ENCODE peak calls at places on chromosomes 4 and X, in seven cellular contexts. One of them, this sample, is unnamed.

GRCh38 chr4:68466185-68466584 is 18.9 kb downstream of the TMPRSS11E start:
- DNase-seq in astrocyte: peak; percentile 91
- DNase-seq in body of pancreas: no peak
- DNase-seq in hepatocyte: no peak
- DNase-seq in heart right ventricle: no peak
- DNase-seq in mammary epithelial cell: peak; percentile 90
- DNase-seq in lower leg skin: no peak
- DNase-seq in this sample: peak; percentile 35

GRCh38 chr4:5619913-5620625 is 88.3 kb downstream of the EVC2 start:
- DNase-seq in astrocyte: no peak
- DNase-seq in body of pancreas: no peak
- DNase-seq in hepatocyte: no peak
- DNase-seq in heart right ventricle: no peak
- DNase-seq in mammary epithelial cell: no peak
- DNase-seq in lower leg skin: no peak
- DNase-seq in this sample: no peak

GRCh38 chr4:24470681-24471622 is 113.4 kb downstream of the DHX15 start:
- DNase-seq in astrocyte: peak; percentile 61
- DNase-seq in body of pancreas: peak; percentile 25
- DNase-seq in hepatocyte: peak; percentile 66
- DNase-seq in heart right ventricle: peak; percentile 30
- DNase-seq in mammary epithelial cell: peak; percentile 35
- DNase-seq in lower leg skin: peak; percentile 21
- DNase-seq in this sample: no peak

GRCh38 chr4:13678186-13678924 is 50.8 kb upstream of the BOD1L1 start:
- DNase-seq in astrocyte: peak; percentile 23
- DNase-seq in body of pancreas: no peak
- DNase-seq in hepatocyte: no peak
- DNase-seq in heart right ventricle: no peak
- DNase-seq in mammary epithelial cell: peak; percentile 11
- DNase-seq in lower leg skin: no peak
- DNase-seq in this sample: no peak

GRCh38 chr4:124884316-124884715 is 171.8 kb upstream of the ANKRD50 start:
- DNase-seq in astrocyte: no peak
- DNase-seq in body of pancreas: no peak
- DNase-seq in hepatocyte: no peak
- DNase-seq in heart right ventricle: no peak
- DNase-seq in mammary epithelial cell: no peak
- DNase-seq in lower leg skin: no peak
- DNase-seq in this sample: no peak

GRCh38 chr4:149781150-149781549 is 34.5 kb downstream of the IQCM start:
- DNase-seq in astrocyte: peak; percentile 87
- DNase-seq in body of pancreas: no peak
- DNase-seq in hepatocyte: no peak
- DNase-seq in heart right ventricle: no peak
- DNase-seq in mammary epithelial cell: peak; percentile 73
- DNase-seq in lower leg skin: no peak
- DNase-seq in this sample: no peak

GRCh38 chrX:39642071-39642470 is 455.7 kb downstream of the BCOR start:
- DNase-seq in astrocyte: no peak
- DNase-seq in body of pancreas: no peak
- DNase-seq in hepatocyte: peak; percentile 19
- DNase-seq in heart right ventricle: peak; percentile 34
- DNase-seq in mammary epithelial cell: no peak
- DNase-seq in lower leg skin: no peak
- DNase-seq in this sample: no peak

GRCh38 chr4:19678763-19679162 is 572.9 kb upstream of the SLIT2 start:
- DNase-seq in astrocyte: peak; percentile 96
- DNase-seq in body of pancreas: no peak
- DNase-seq in hepatocyte: no peak
- DNase-seq in heart right ventricle: no peak
- DNase-seq in mammary epithelial cell: peak; percentile 74
- DNase-seq in lower leg skin: no peak
- DNase-seq in this sample: no peak

GRCh38 chr4:56316011-56316650 is 71.2 kb downstream of the AASDH start:
- DNase-seq in astrocyte: no peak
- DNase-seq in body of pancreas: no peak
- DNase-seq in hepatocyte: no peak
- DNase-seq in heart right ventricle: no peak
- DNase-seq in mammary epithelial cell: no peak
- DNase-seq in lower leg skin: no peak
- DNase-seq in this sample: no peak

GRCh38 chrX:45815389-45815788 is 614.7 kb upstream of the DIPK2B start:
- DNase-seq in astrocyte: no peak
- DNase-seq in body of pancreas: no peak
- DNase-seq in hepatocyte: no peak
- DNase-seq in heart right ventricle: no peak
- DNase-seq in mammary epithelial cell: no peak
- DNase-seq in lower leg skin: no peak
- DNase-seq in this sample: no peak

GRCh38 chr4:12933760-12934221 is 550.3 kb downstream of the RAB28 start:
- DNase-seq in astrocyte: no peak
- DNase-seq in body of pancreas: no peak
- DNase-seq in hepatocyte: peak; percentile 18
- DNase-seq in heart right ventricle: no peak
- DNase-seq in mammary epithelial cell: no peak
- DNase-seq in lower leg skin: no peak
- DNase-seq in this sample: no peak

GRCh38 chr4:168551945-168552695 is 55.3 kb downstream of the PALLD start:
- DNase-seq in astrocyte: no peak
- DNase-seq in body of pancreas: no peak
- DNase-seq in hepatocyte: no peak
- DNase-seq in heart right ventricle: no peak
- DNase-seq in mammary epithelial cell: no peak
- DNase-seq in lower leg skin: no peak
- DNase-seq in this sample: no peak

GRCh38 chr4:69800599-69800998 is 40.2 kb upstream of the SULT1B1 start:
- DNase-seq in astrocyte: peak; percentile 34
- DNase-seq in body of pancreas: no peak
- DNase-seq in hepatocyte: no peak
- DNase-seq in heart right ventricle: no peak
- DNase-seq in mammary epithelial cell: peak; percentile 9
- DNase-seq in lower leg skin: no peak
- DNase-seq in this sample: no peak

GRCh38 chrX:105331244-105331643 is 110.8 kb upstream of the TEX13A start:
- DNase-seq in astrocyte: peak; percentile 46
- DNase-seq in body of pancreas: no peak
- DNase-seq in hepatocyte: no peak
- DNase-seq in heart right ventricle: no peak
- DNase-seq in mammary epithelial cell: peak; percentile 50
- DNase-seq in lower leg skin: no peak
- DNase-seq in this sample: peak; percentile 13

GRCh38 chr4:6734165-6734786 is 18.3 kb downstream of the BLOC1S4 start:
- DNase-seq in astrocyte: no peak
- DNase-seq in body of pancreas: no peak
- DNase-seq in hepatocyte: no peak
- DNase-seq in heart right ventricle: no peak
- DNase-seq in mammary epithelial cell: no peak
- DNase-seq in lower leg skin: no peak
- DNase-seq in this sample: no peak

GRCh38 chr4:145076473-145076855 is 21.5 kb downstream of the ANAPC10 start:
- DNase-seq in astrocyte: peak; percentile 38
- DNase-seq in body of pancreas: no peak
- DNase-seq in hepatocyte: no peak
- DNase-seq in heart right ventricle: no peak
- DNase-seq in mammary epithelial cell: no peak
- DNase-seq in lower leg skin: no peak
- DNase-seq in this sample: no peak

GRCh38 chrX:49271341-49271740 is 1.7 kb downstream of the PPP1R3F start:
- DNase-seq in astrocyte: no peak
- DNase-seq in body of pancreas: peak; percentile 21
- DNase-seq in hepatocyte: no peak
- DNase-seq in heart right ventricle: no peak
- DNase-seq in mammary epithelial cell: no peak
- DNase-seq in lower leg skin: no peak
- DNase-seq in this sample: no peak

GRCh38 chr4:19195696-19196095 is 1056.0 kb upstream of the SLIT2 start:
- DNase-seq in astrocyte: no peak
- DNase-seq in body of pancreas: no peak
- DNase-seq in hepatocyte: no peak
- DNase-seq in heart right ventricle: no peak
- DNase-seq in mammary epithelial cell: no peak
- DNase-seq in lower leg skin: no peak
- DNase-seq in this sample: no peak

GRCh38 chrX:10014462-10015373 is 47.6 kb downstream of the CLDN34 start:
- DNase-seq in astrocyte: peak; percentile 73
- DNase-seq in body of pancreas: peak; percentile 84
- DNase-seq in hepatocyte: peak; percentile 91
- DNase-seq in heart right ventricle: peak; percentile 93
- DNase-seq in mammary epithelial cell: peak; percentile 77
- DNase-seq in lower leg skin: peak; percentile 79
- DNase-seq in this sample: no peak

GRCh38 chrX:1903380-1903935 is 288.6 kb downstream of the ASMT start:
- DNase-seq in astrocyte: peak; percentile 57
- DNase-seq in body of pancreas: no peak
- DNase-seq in hepatocyte: peak; percentile 58
- DNase-seq in heart right ventricle: no peak
- DNase-seq in mammary epithelial cell: no peak
- DNase-seq in lower leg skin: no peak
- DNase-seq in this sample: no peak

GRCh38 chr4:3075652-3075981 is 1.1 kb downstream of the HTT start:
- DNase-seq in astrocyte: peak; percentile 57
- DNase-seq in body of pancreas: no peak
- DNase-seq in hepatocyte: no peak
- DNase-seq in heart right ventricle: no peak
- DNase-seq in mammary epithelial cell: no peak
- DNase-seq in lower leg skin: no peak
- DNase-seq in this sample: no peak

GRCh38 chrX:47497274-47497673 is 14.3 kb upstream of the ZNF41 start:
- DNase-seq in astrocyte: no peak
- DNase-seq in body of pancreas: no peak
- DNase-seq in hepatocyte: no peak
- DNase-seq in heart right ventricle: no peak
- DNase-seq in mammary epithelial cell: no peak
- DNase-seq in lower leg skin: no peak
- DNase-seq in this sample: no peak

GRCh38 chr4:96736352-96736889 is 896.5 kb downstream of the PDHA2 start:
- DNase-seq in astrocyte: peak; percentile 90
- DNase-seq in body of pancreas: no peak
- DNase-seq in hepatocyte: peak; percentile 32
- DNase-seq in heart right ventricle: no peak
- DNase-seq in mammary epithelial cell: peak; percentile 26
- DNase-seq in lower leg skin: no peak
- DNase-seq in this sample: peak; percentile 76

GRCh38 chr4:167177925-167178324 is 56.4 kb downstream of the SPOCK3 start:
- DNase-seq in astrocyte: no peak
- DNase-seq in body of pancreas: no peak
- DNase-seq in hepatocyte: no peak
- DNase-seq in heart right ventricle: no peak
- DNase-seq in mammary epithelial cell: no peak
- DNase-seq in lower leg skin: no peak
- DNase-seq in this sample: no peak

GRCh38 chr4:26093561-26093960 is 179.5 kb downstream of the SMIM20 start:
- DNase-seq in astrocyte: no peak
- DNase-seq in body of pancreas: no peak
- DNase-seq in hepatocyte: no peak
- DNase-seq in heart right ventricle: no peak
- DNase-seq in mammary epithelial cell: no peak
- DNase-seq in lower leg skin: no peak
- DNase-seq in this sample: no peak
- H3K4me3 ChIP-seq in astrocyte: no peak overlapping the region
- H3K4me3 ChIP-seq in body of pancreas: no peak overlapping the region
- H3K4me3 ChIP-seq in hepatocyte: no peak overlapping the region
- H3K4me3 ChIP-seq in heart right ventricle: no peak overlapping the region
- H3K4me3 ChIP-seq in mammary epithelial cell: no peak overlapping the region
- H3K4me3 ChIP-seq in lower leg skin: no peak overlapping the region
- H3K4me3 ChIP-seq in this sample: no peak overlapping the region

DNA sequence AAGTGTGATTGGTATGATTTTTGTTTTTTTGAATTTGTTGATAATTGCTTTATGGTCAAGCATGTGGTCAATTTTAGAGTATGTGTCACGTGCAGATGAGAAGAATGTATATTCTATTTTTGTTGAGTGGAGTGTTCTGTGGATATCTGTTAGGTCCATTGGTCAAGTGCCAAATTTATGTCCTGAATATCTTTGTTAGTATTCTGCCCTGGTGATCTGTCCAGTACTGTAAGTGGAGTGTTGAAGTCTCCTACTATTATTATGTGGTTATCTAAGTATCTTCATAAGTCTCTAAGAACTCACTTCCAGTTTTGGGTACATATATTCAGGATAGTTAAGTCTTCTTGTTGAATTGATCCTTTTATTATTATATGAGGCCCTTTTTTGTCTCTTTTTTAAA is 372.9 kb upstream of the MAOA start:
- DNase-seq in astrocyte: no peak
- DNase-seq in body of pancreas: no peak
- DNase-seq in hepatocyte: no peak
- DNase-seq in heart right ventricle: no peak
- DNase-seq in mammary epithelial cell: no peak
- DNase-seq in lower leg skin: no peak
- DNase-seq in this sample: no peak
- TF ChIP-seq CTCF in astrocyte: no peak
- TF ChIP-seq CTCF in body of pancreas: no peak
- TF ChIP-seq CTCF in hepatocyte: no peak
- TF ChIP-seq CTCF in heart right ventricle: no peak
- TF ChIP-seq CTCF in mammary epithelial cell: no peak
- TF ChIP-seq CTCF in lower leg skin: no peak
- TF ChIP-seq CTCF in this sample: no peak

DNA sequence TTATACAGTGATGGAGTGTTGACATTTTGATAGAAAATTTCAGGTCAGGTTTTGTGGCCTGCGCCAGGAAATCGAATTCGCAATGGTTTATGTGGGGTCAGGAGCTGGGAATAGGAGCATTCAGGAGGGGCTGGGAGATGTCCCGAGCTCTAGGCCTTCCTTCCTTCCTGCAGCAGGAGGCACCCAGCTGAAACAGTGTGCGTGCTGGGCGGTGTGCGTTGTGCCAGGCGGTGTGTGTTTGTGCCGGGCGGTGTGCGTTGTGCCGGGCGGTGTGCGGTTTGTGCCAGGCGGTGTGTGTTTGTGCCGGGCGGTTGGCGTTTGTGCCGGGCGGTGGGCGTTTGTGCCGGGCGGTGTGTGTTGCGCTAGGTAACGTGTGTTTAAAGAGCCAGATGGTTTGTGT is 1.7 kb downstream of the UVSSA start:
- DNase-seq in astrocyte: no peak
- DNase-seq in body of pancreas: no peak
- DNase-seq in hepatocyte: no peak
- DNase-seq in heart right ventricle: no peak
- DNase-seq in mammary epithelial cell: no peak
- DNase-seq in lower leg skin: no peak
- DNase-seq in this sample: no peak
- H3K4me3 ChIP-seq in astrocyte: no peak overlapping the region
- H3K4me3 ChIP-seq in body of pancreas: no peak overlapping the region
- H3K4me3 ChIP-seq in hepatocyte: no peak overlapping the region
- H3K4me3 ChIP-seq in heart right ventricle: no peak overlapping the region
- H3K4me3 ChIP-seq in mammary epithelial cell: no peak overlapping the region
- H3K4me3 ChIP-seq in lower leg skin: no peak overlapping the region
- H3K4me3 ChIP-seq in this sample: no peak overlapping the region

GRCh38 chrX:130560558-130560957 is 158.8 kb downstream of the RBMX2 start:
- DNase-seq in astrocyte: no peak
- DNase-seq in body of pancreas: no peak
- DNase-seq in hepatocyte: no peak
- DNase-seq in heart right ventricle: no peak
- DNase-seq in mammary epithelial cell: no peak
- DNase-seq in lower leg skin: no peak
- DNase-seq in this sample: no peak

GRCh38 chrX:130555757-130556156 is 154.0 kb downstream of the RBMX2 start:
- DNase-seq in astrocyte: no peak
- DNase-seq in body of pancreas: no peak
- DNase-seq in hepatocyte: no peak
- DNase-seq in heart right ventricle: no peak
- DNase-seq in mammary epithelial cell: no peak
- DNase-seq in lower leg skin: no peak
- DNase-seq in this sample: no peak

GRCh38 chrX:130552444-130553073 is 150.8 kb downstream of the RBMX2 start:
- DNase-seq in astrocyte: no peak
- DNase-seq in body of pancreas: no peak
- DNase-seq in hepatocyte: no peak
- DNase-seq in heart right ventricle: no peak
- DNase-seq in mammary epithelial cell: no peak
- DNase-seq in lower leg skin: no peak
- DNase-seq in this sample: no peak

GRCh38 chrX:130555341-130555740 is 153.6 kb downstream of the RBMX2 start:
- DNase-seq in astrocyte: no peak
- DNase-seq in body of pancreas: no peak
- DNase-seq in hepatocyte: no peak
- DNase-seq in heart right ventricle: no peak
- DNase-seq in mammary epithelial cell: no peak
- DNase-seq in lower leg skin: no peak
- DNase-seq in this sample: no peak
- TF ChIP-seq CTCF in astrocyte: no peak
- TF ChIP-seq CTCF in body of pancreas: no peak
- TF ChIP-seq CTCF in hepatocyte: no peak
- TF ChIP-seq CTCF in heart right ventricle: no peak
- TF ChIP-seq CTCF in mammary epithelial cell: no peak
- TF ChIP-seq CTCF in lower leg skin: no peak
- TF ChIP-seq CTCF in this sample: no peak